ENCODE peak calls at places on chromosomes 2 and 18, in nine cellular contexts. G is left cardiac atrium; Z is HTR-8/SVneo; I is cardiac septum; V is CD8-positive, alpha-beta memory T cell; W is pulmonary artery endothelial cell; P is germinal center; F is activated naive CD8-positive, alpha-beta T cell treated with anti-CD3 and anti-CD28 coated beads for 36 hours; X is GM03348. R is an unnamed sample.

GRCh38 chr2:106358081-106358480 is 110.1 kb downstream of the RGPD3 start:
- DNase-seq in G (no peak), Z (no peak), I (no peak), V (no peak), W (no peak), P (no peak), F (peak; percentile 11), X (no peak), R (no peak)

GRCh38 chr2:120774557-120775160 is 39.0 kb downstream of the GLI2 start:
- DNase-seq in G (no peak), Z (no peak), I (no peak), V (no peak), W (no peak), P (no peak), F (no peak), X (no peak), R (no peak)

GRCh38 chr2:177172034-177172880 is 40.3 kb upstream of the HNRNPA3 start:
- DNase-seq in G (no peak), Z (peak; percentile 64), I (no peak), V (no peak), W (no peak), P (no peak), F (no peak), X (peak; percentile 54), R (no peak)

GRCh38 chr2:85748039-85748438 is 5.8 kb upstream of the ATOH8 start:
- DNase-seq in G (no peak), Z (no peak), I (no peak), V (no peak), W (no peak), P (peak; percentile 35), F (no peak), X (no peak), R (no peak)

GRCh38 chr2:144462266-144462665 is 57.7 kb downstream of the ZEB2 start:
- DNase-seq in G (no peak), Z (no peak), I (no peak), V (no peak), W (no peak), P (no peak), F (no peak), X (no peak), R (no peak)

GRCh38 chr2:233245406-233245805 is 6.1 kb upstream of the ATG16L1 start:
- DNase-seq in G (no peak), Z (no peak), I (no peak), V (no peak), W (no peak), P (no peak), F (no peak), X (no peak), R (no peak)

GRCh38 chr2:227805578-227805977 is 8.1 kb upstream of the CCL20 start:
- DNase-seq in G (no peak), Z (no peak), I (no peak), V (peak; percentile 16), W (no peak), P (no peak), F (peak; percentile 29), X (no peak), R (no peak)

GRCh38 chr2:237307495-237307894 is 106.5 kb downstream of the COL6A3 start:
- DNase-seq in G (no peak), Z (no peak), I (no peak), V (no peak), W (no peak), P (no peak), F (no peak), X (no peak), R (no peak)

GRCh38 chr2:112462178-112462577 is 19.8 kb upstream of the TTL start:
- DNase-seq in G (no peak), Z (no peak), I (no peak), V (no peak), W (no peak), P (no peak), F (no peak), X (no peak), R (no peak)

GRCh38 chr2:174153757-174154680 is 94.3 kb downstream of the OLA1 start:
- DNase-seq in G (no peak), Z (no peak), I (no peak), V (no peak), W (peak; percentile 19), P (no peak), F (no peak), X (peak; percentile 65), R (peak; percentile 30)

GRCh38 chr2:158124896-158125295 is 23.2 kb downstream of the UPP2 start:
- DNase-seq in G (no peak), Z (no peak), I (no peak), V (no peak), W (no peak), P (no peak), F (no peak), X (no peak), R (no peak)

GRCh38 chr18:78769502-78770113 is 210.0 kb upstream of the SALL3 start:
- DNase-seq in G (no peak), Z (no peak), I (no peak), V (no peak), W (no peak), P (no peak), F (no peak), X (no peak), R (no peak)